ENCODE peak calls at places on chromosomes 12 and 14, in four cellular contexts. M is adrenal gland, W is iPS DF 6.9, P is hepatocyte. H is an unnamed sample.
A peak's percentile ranks its signal among the peaks of the same experiment; 100 is the strongest.

GRCh38 chr12:105365231-105365630 is 34.7 kb downstream of the C12orf75 start:
- DNase-seq in M (no peak), W (no peak), P (no peak), H (no peak)

GRCh38 chr12:15427913-15428312 is 105.6 kb downstream of the PTPRO start:
- DNase-seq in M (no peak), W (no peak), P (no peak), H (no peak)

GRCh38 chr14:57834961-57835360 is 30.9 kb downstream of the SLC35F4 start:
- DNase-seq in M (no peak), W (no peak), P (no peak), H (no peak)

GRCh38 chr12:76639646-76640045 is 80.1 kb upstream of the OSBPL8 start:
- DNase-seq in M (no peak), W (no peak), P (no peak), H (no peak)

GRCh38 chr12:47753021-47754001 is 5.4 kb downstream of the RAPGEF3 start:
- DNase-seq in M (peak; percentile 40), W (no peak), P (no peak), H (no peak)

GRCh38 chr12:53560386-53560785 is 53.1 kb upstream of the NPFF start:
- DNase-seq in M (no peak), W (no peak), P (no peak), H (no peak)

GRCh38 chr12:28507055-28507454 is 316.8 kb downstream of the CCDC91 start:
- DNase-seq in M (no peak), W (no peak), P (no peak), H (no peak)

GRCh38 chr12:65615091-65615490 is 209.2 kb upstream of the HMGA2 start:
- DNase-seq in M (no peak), W (no peak), P (peak; percentile 42), H (no peak)

GRCh38 chr14:67218126-67218525 is 23.1 kb upstream of the PALS1 start:
- DNase-seq in M (no peak), W (no peak), P (no peak), H (no peak)

GRCh38 chr12:59055204-59055839 is 135.0 kb upstream of the LRIG3 start:
- DNase-seq in M (no peak), W (no peak), P (peak; percentile 31), H (no peak)

GRCh38 chr14:77003960-77004710 is 24.4 kb downstream of the IRF2BPL start:
- DNase-seq in M (peak; percentile 46), W (no peak), P (peak; percentile 78), H (no peak)

GRCh38 chr12:51217133-51217967 is 512 bp downstream of the POU6F1 start:
- DNase-seq in M (peak; percentile 50), W (no peak), P (peak; percentile 78), H (peak; percentile 83)

GRCh38 chr14:93019970-93020369 is 95.8 kb downstream of the ITPK1 start:
- DNase-seq in M (no peak), W (no peak), P (no peak), H (peak; percentile 79)

GRCh38 chr14:52960627-52961026 is 9.8 kb upstream of the FERMT2 start:
- DNase-seq in M (peak; percentile 19), W (no peak), P (no peak), H (no peak)

GRCh38 chr12:22682663-22683062 is 57.7 kb downstream of the ETNK1 start:
- DNase-seq in M (no peak), W (no peak), P (no peak), H (no peak)

GRCh38 chr12:93526786-93527428 is 45.6 kb upstream of the SOCS2 start:
- DNase-seq in M (peak; percentile 47), W (no peak), P (peak; percentile 82), H (no peak)

GRCh38 chr14:93008381-93008780 is 85.4 kb downstream of the CHGA start:
- DNase-seq in M (peak; percentile 55), W (no peak), P (no peak), H (peak; percentile 83)

GRCh38 chr14:101963052-101963451 is 1.3 kb upstream of the DYNC1H1 start:
- DNase-seq in M (no peak), W (no peak), P (no peak), H (no peak)

GRCh38 chr14:56189306-56189705 is 71.1 kb downstream of the PELI2 start:
- DNase-seq in M (no peak), W (no peak), P (peak; percentile 36), H (no peak)

GRCh38 chr14:50944647-50945413 is 547 bp upstream of the PYGL start:
- DNase-seq in M (peak; percentile 73), W (no peak), P (peak; percentile 54), H (peak; percentile 83)

GRCh38 chr14:22560638-22561365 is 28.2 kb downstream of the DAD1 start:
- DNase-seq in M (no peak), W (no peak), P (peak; percentile 77), H (no peak)

GRCh38 chr12:31715283-31715825 is 13.5 kb downstream of the AMN1 start:
- DNase-seq in M (no peak), W (no peak), P (peak; percentile 74), H (no peak)

GRCh38 chr12:107242189-107242588 is 148.8 kb upstream of the CRY1 start:
- DNase-seq in M (no peak), W (no peak), P (no peak), H (no peak)

GRCh38 chr14:83463500-83464098 is 1929.9 kb upstream of the SEL1L start:
- DNase-seq in M (peak; percentile 44), W (peak; percentile 52), P (peak; percentile 78), H (no peak)

GRCh38 chr14:96176811-96177211 is 27.8 kb upstream of the BDKRB2 start:
- DNase-seq in M (peak; percentile 17), W (no peak), P (no peak), H (peak; percentile 85)

GRCh38 chr12:116182359-116183063 is 95.0 kb downstream of the MED13L start:
- DNase-seq in M (no peak), W (no peak), P (no peak), H (no peak)

GRCh38 chr12:31023271-31023724 is 50.4 kb upstream of the DDX11 start:
- DNase-seq in M (no peak), W (no peak), P (no peak), H (peak; percentile 52)

GRCh38 chr12:107487011-107487680 is 198.5 kb upstream of the PWP1 start:
- DNase-seq in M (no peak), W (no peak), P (no peak), H (no peak)

GRCh38 chr12:24072302-24072701 is 122.8 kb upstream of the SOX5 start:
- DNase-seq in M (no peak), W (no peak), P (no peak), H (no peak)

GRCh38 chr12:46357438-46358324 is 14.9 kb downstream of the SLC38A2 start:
- DNase-seq in M (no peak), W (no peak), P (no peak), H (no peak)

GRCh38 chr14:80965041-80965440 is 9.6 kb downstream of the TSHR start:
- DNase-seq in M (no peak), W (no peak), P (no peak), H (no peak)

GRCh38 chr14:21098134-21098891 is at the start of gene ZNF219:
- DNase-seq in M (peak; percentile 84), W (no peak), P (peak; percentile 75), H (peak; percentile 86)
- H3K27ac ChIP-seq in M (peak within 1 kb of the TSS; percentile 88), W (no peak within 1 kb of the TSS), P (peak within 1 kb of the TSS; percentile 88), H (peak within 1 kb of the TSS; percentile 98)

GRCh38 chr12:108788076-108788782 is 56.9 kb upstream of the CORO1C start:
- DNase-seq in M (no peak), W (no peak), P (no peak), H (peak; percentile 86)

GRCh38 chr12:108789546-108789945 is 58.2 kb upstream of the CORO1C start:
- DNase-seq in M (no peak), W (no peak), P (no peak), H (no peak)

GRCh38 chr12:108786450-108786849 is 55.1 kb upstream of the CORO1C start:
- DNase-seq in M (no peak), W (no peak), P (no peak), H (no peak)

GRCh38 chr12:108787539-108787938 is 56.2 kb upstream of the CORO1C start:
- DNase-seq in M (no peak), W (no peak), P (no peak), H (no peak)

GRCh38 chr12:108788911-108789310 is 57.6 kb upstream of the CORO1C start:
- DNase-seq in M (no peak), W (no peak), P (no peak), H (no peak)
- H3K36me3 ChIP-seq in M (peaks cover 54% of the 10 kb centered on the region), W (peaks cover 3% of the 10 kb centered on the region), P (no peaks in the 10 kb centered on the region), H (peaks cover 7% of the 10 kb centered on the region)

GRCh38 chr14:88191605-88192004 is 131.5 kb downstream of the KCNK10 start:
- DNase-seq in M (no peak), W (no peak), P (no peak), H (no peak)
- H3K27ac ChIP-seq in M (no peak overlapping the region), W (no peak overlapping the region), P (no peak overlapping the region), H (no peak overlapping the region)

DNA sequence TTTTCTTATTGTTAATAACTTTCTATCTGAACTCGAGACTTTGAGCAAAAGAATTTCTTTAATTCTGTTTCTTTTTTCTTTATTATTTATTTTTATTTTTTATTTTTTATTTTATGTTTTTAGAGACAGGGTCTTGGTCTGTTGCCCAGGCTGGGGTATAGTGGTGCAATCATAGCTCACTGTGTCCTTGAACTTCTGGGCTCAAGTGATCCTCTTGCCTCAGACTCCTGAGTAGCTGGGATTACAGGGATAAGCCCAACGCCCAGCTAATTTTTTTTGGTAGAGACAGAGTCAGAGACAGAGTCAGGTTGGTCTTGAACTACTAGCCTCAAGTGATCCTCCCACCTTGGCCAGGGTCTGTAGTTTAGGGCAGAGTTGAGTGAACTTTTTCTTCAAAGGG is 18.5 kb downstream of the METAP2 start:
- DNase-seq in M (peak; percentile 45), W (no peak), P (no peak), H (no peak)
- H3K36me3 ChIP-seq in M (peaks cover 46% of the 10 kb centered on the region), W (peaks cover 4% of the 10 kb centered on the region), P (peaks cover 5% of the 10 kb centered on the region), H (peaks cover 5% of the 10 kb centered on the region)

GRCh38 chr14:100017578-100017977 is 47.6 kb upstream of the EVL start:
- DNase-seq in M (no peak), W (no peak), P (no peak), H (no peak)
- H3K27ac ChIP-seq in M (no peak overlapping the region), W (no peak overlapping the region), P (no peak overlapping the region), H (no peak overlapping the region)